ENCODE peak calls at places on chromosome 4, in seven cellular contexts. C is H4; E is ovary; A is NCI-H460; Y is CD4-positive, CD25-positive, alpha-beta regulatory T cell; O is nucleus accumbens; N is stimulated activated CD8-positive, alpha-beta memory T cell treated with anti-CD3 and anti-CD28 coated beads, Interleukin-7, amount 100 ng/mL, for 1 hour. X is an unnamed sample.

GRCh38 chr4:6224725-6225124 is 24.4 kb upstream of the JAKMIP1 start:
- DNase-seq in C (no peak), E (no peak), A (no peak), Y (no peak), O (peak), N (no peak), X (no peak)

GRCh38 chr4:182575225-182575624 is 332.0 kb downstream of the TENM3 start:
- DNase-seq in C (no peak), E (no peak), A (no peak), Y (no peak), O (no peak), N (no peak), X (no peak)

GRCh38 chr4:7699040-7699439 is 240.6 kb downstream of the AFAP1 start:
- DNase-seq in C (peak), E (peak), A (no peak), Y (no peak), O (no peak), N (no peak), X (peak)

GRCh38 chr4:145278341-145279121 is 98.1 kb upstream of the OTUD4 start:
- DNase-seq in C (peak), E (no peak), A (no peak), Y (no peak), O (no peak), N (no peak), X (peak)

GRCh38 chr4:38606587-38606905 is 57.5 kb upstream of the KLF3 start:
- DNase-seq in C (no peak), E (no peak), A (no peak), Y (no peak), O (no peak), N (no peak), X (no peak)

GRCh38 chr4:57404463-57404862 is 294.3 kb upstream of the IGFBP7 start:
- DNase-seq in C (no peak), E (no peak), A (no peak), Y (no peak), O (no peak), N (no peak), X (no peak)

GRCh38 chr4:23763559-23763958 is 126.3 kb downstream of the PPARGC1A start:
- DNase-seq in C (no peak), E (no peak), A (no peak), Y (no peak), O (no peak), N (no peak), X (no peak)

GRCh38 chr4:43337707-43338106 is 445.2 kb downstream of the GRXCR1 start:
- DNase-seq in C (no peak), E (no peak), A (no peak), Y (no peak), O (no peak), N (no peak), X (no peak)

GRCh38 chr4:122584517-122584916 is 36.3 kb downstream of the IL21 start:
- DNase-seq in C (peak), E (no peak), A (no peak), Y (peak), O (no peak), N (no peak), X (peak)

GRCh38 chr4:8685831-8686230 is 93.3 kb downstream of the CPZ start:
- DNase-seq in C (no peak), E (no peak), A (no peak), Y (no peak), O (no peak), N (no peak), X (no peak)

GRCh38 chr4:159273126-159273438 is 170.2 kb downstream of the RAPGEF2 start:
- DNase-seq in C (no peak), E (no peak), A (no peak), Y (no peak), O (no peak), N (no peak), X (peak)

GRCh38 chr4:107034091-107034698 is 1.9 kb downstream of the DKK2 start:
- DNase-seq in C (no peak), E (peak), A (no peak), Y (peak), O (no peak), N (no peak), X (peak)

GRCh38 chr4:91963489-91963888 is 340.3 kb upstream of the GRID2 start:
- DNase-seq in C (peak), E (no peak), A (no peak), Y (no peak), O (no peak), N (no peak), X (peak)

GRCh38 chr4:109699553-109700225 is 3.6 kb downstream of the CASP6 start:
- DNase-seq in C (no peak), E (no peak), A (no peak), Y (no peak), O (no peak), N (no peak), X (no peak)